ENCODE peak calls at places on chromosome 22, in five cellular contexts. One of them, this sample, is unnamed.

GRCh38 chr22:43313497-43314474 is 29.4 kb downstream of the SCUBE1 start:
- DNase-seq in tibial artery: peak; percentile 84
- DNase-seq in mucosa of descending colon: no peak
- DNase-seq in brain microvascular endothelial cell: no peak
- DNase-seq in glutamatergic neuron: peak; percentile 8
- DNase-seq in this sample: no peak

GRCh38 chr22:37454857-37455686 is 27.8 kb upstream of the ELFN2 start:
- DNase-seq in brain microvascular endothelial cell: peak; percentile 84
- DNase-seq in tibial artery: no peak
- DNase-seq in mucosa of descending colon: no peak
- DNase-seq in glutamatergic neuron: no peak
- DNase-seq in this sample: no peak

GRCh38 chr22:44289429-44290171 is 23.2 kb downstream of the SHISAL1 start:
- DNase-seq in brain microvascular endothelial cell: no peak
- DNase-seq in glutamatergic neuron: no peak
- DNase-seq in tibial artery: no peak
- DNase-seq in mucosa of descending colon: peak; percentile 44
- DNase-seq in this sample: peak; percentile 68

GRCh38 chr22:27990879-27991278 is 71.8 kb upstream of the PITPNB start:
- DNase-seq in mucosa of descending colon: no peak
- DNase-seq in tibial artery: peak; percentile 83
- DNase-seq in glutamatergic neuron: peak; percentile 49
- DNase-seq in brain microvascular endothelial cell: no peak
- DNase-seq in this sample: peak; percentile 20

GRCh38 chr22:30185129-30185528 is 61.4 kb downstream of the LIF start:
- DNase-seq in brain microvascular endothelial cell: no peak
- DNase-seq in tibial artery: no peak
- DNase-seq in glutamatergic neuron: no peak
- DNase-seq in mucosa of descending colon: no peak
- DNase-seq in this sample: no peak

GRCh38 chr22:44407404-44408226 is 90.4 kb downstream of the RTL6 start:
- DNase-seq in mucosa of descending colon: peak; percentile 19
- DNase-seq in tibial artery: no peak
- DNase-seq in brain microvascular endothelial cell: no peak
- DNase-seq in glutamatergic neuron: no peak
- DNase-seq in this sample: no peak

GRCh38 chr22:42300286-42301071 is 30.0 kb upstream of the TCF20 start:
- DNase-seq in mucosa of descending colon: peak; percentile 46
- DNase-seq in tibial artery: no peak
- DNase-seq in brain microvascular endothelial cell: no peak
- DNase-seq in glutamatergic neuron: no peak
- DNase-seq in this sample: no peak

GRCh38 chr22:28935713-28936112 is 52.3 kb downstream of the ZNRF3 start:
- DNase-seq in mucosa of descending colon: no peak
- DNase-seq in glutamatergic neuron: no peak
- DNase-seq in tibial artery: no peak
- DNase-seq in brain microvascular endothelial cell: no peak
- DNase-seq in this sample: no peak

GRCh38 chr22:42991010-42991651 is 23.8 kb downstream of the PACSIN2 start:
- DNase-seq in glutamatergic neuron: no peak
- DNase-seq in mucosa of descending colon: peak; percentile 62
- DNase-seq in brain microvascular endothelial cell: peak; percentile 81
- DNase-seq in tibial artery: no peak
- DNase-seq in this sample: no peak

GRCh38 chr22:42560781-42561180 is 7.0 kb downstream of the SERHL2 start:
- DNase-seq in tibial artery: no peak
- DNase-seq in brain microvascular endothelial cell: no peak
- DNase-seq in mucosa of descending colon: no peak
- DNase-seq in glutamatergic neuron: peak; percentile 34
- DNase-seq in this sample: no peak

GRCh38 chr22:21443057-21443734 is 24.0 kb upstream of the TMEM191C start:
- DNase-seq in glutamatergic neuron: peak; percentile 20
- DNase-seq in tibial artery: peak; percentile 11
- DNase-seq in brain microvascular endothelial cell: no peak
- DNase-seq in mucosa of descending colon: peak; percentile 17
- DNase-seq in this sample: peak; percentile 1

GRCh38 chr22:25488244-25489020 is 76.0 kb upstream of the GRK3 start:
- DNase-seq in mucosa of descending colon: peak; percentile 62
- DNase-seq in brain microvascular endothelial cell: peak; percentile 93
- DNase-seq in glutamatergic neuron: no peak
- DNase-seq in tibial artery: peak; percentile 26
- DNase-seq in this sample: no peak

GRCh38 chr22:48098243-48098935 is 1335.9 kb downstream of the TBC1D22A start:
- DNase-seq in brain microvascular endothelial cell: no peak
- DNase-seq in tibial artery: no peak
- DNase-seq in mucosa of descending colon: no peak
- DNase-seq in glutamatergic neuron: no peak
- DNase-seq in this sample: no peak

GRCh38 chr22:43625242-43625641 is 186.9 kb downstream of the EFCAB6 start:
- DNase-seq in tibial artery: no peak
- DNase-seq in mucosa of descending colon: no peak
- DNase-seq in glutamatergic neuron: no peak
- DNase-seq in brain microvascular endothelial cell: peak; percentile 20
- DNase-seq in this sample: no peak

GRCh38 chr22:30408388-30409101 is 11.7 kb downstream of the SEC14L2 start:
- DNase-seq in glutamatergic neuron: no peak
- DNase-seq in mucosa of descending colon: no peak
- DNase-seq in tibial artery: no peak
- DNase-seq in brain microvascular endothelial cell: peak; percentile 61
- DNase-seq in this sample: no peak

GRCh38 chr22:48240165-48240934 is 1477.9 kb downstream of the TBC1D22A start:
- DNase-seq in brain microvascular endothelial cell: no peak
- DNase-seq in tibial artery: no peak
- DNase-seq in mucosa of descending colon: no peak
- DNase-seq in glutamatergic neuron: no peak
- DNase-seq in this sample: no peak

GRCh38 chr22:27327981-27328721 is 473.4 kb downstream of the MN1 start:
- DNase-seq in mucosa of descending colon: no peak
- DNase-seq in glutamatergic neuron: no peak
- DNase-seq in brain microvascular endothelial cell: no peak
- DNase-seq in tibial artery: no peak
- DNase-seq in this sample: no peak

GRCh38 chr22:30266445-30267381 is at the start of gene OSM:
- DNase-seq in tibial artery: peak; percentile 70
- DNase-seq in glutamatergic neuron: no peak
- DNase-seq in brain microvascular endothelial cell: no peak
- DNase-seq in mucosa of descending colon: peak; percentile 70
- DNase-seq in this sample: no peak

GRCh38 chr22:48824673-48825651 is 1002.7 kb downstream of the BRD1 start:
- DNase-seq in glutamatergic neuron: no peak
- DNase-seq in brain microvascular endothelial cell: no peak
- DNase-seq in mucosa of descending colon: no peak
- DNase-seq in tibial artery: no peak
- DNase-seq in this sample: no peak

GRCh38 chr22:32880906-32881596 is 79.5 kb downstream of the TIMP3 start:
- DNase-seq in tibial artery: no peak
- DNase-seq in brain microvascular endothelial cell: peak; percentile 72
- DNase-seq in mucosa of descending colon: peak; percentile 54
- DNase-seq in glutamatergic neuron: peak; percentile 74
- DNase-seq in this sample: peak; percentile 6

GRCh38 chr22:36641902-36642640 is 61.5 kb downstream of the CACNG2 start:
- DNase-seq in tibial artery: no peak
- DNase-seq in brain microvascular endothelial cell: peak; percentile 9
- DNase-seq in glutamatergic neuron: no peak
- DNase-seq in mucosa of descending colon: no peak
- DNase-seq in this sample: no peak

GRCh38 chr22:31218565-31219262 is 6.6 kb downstream of the LIMK2 start:
- DNase-seq in glutamatergic neuron: peak; percentile 26
- DNase-seq in tibial artery: no peak
- DNase-seq in brain microvascular endothelial cell: no peak
- DNase-seq in mucosa of descending colon: no peak
- DNase-seq in this sample: no peak

GRCh38 chr22:49062155-49063039 is 765.3 kb downstream of the BRD1 start:
- DNase-seq in tibial artery: no peak
- DNase-seq in mucosa of descending colon: no peak
- DNase-seq in brain microvascular endothelial cell: no peak
- DNase-seq in glutamatergic neuron: no peak
- DNase-seq in this sample: no peak

GRCh38 chr22:27973851-27974250 is 54.8 kb upstream of the PITPNB start:
- DNase-seq in brain microvascular endothelial cell: no peak
- DNase-seq in glutamatergic neuron: no peak
- DNase-seq in mucosa of descending colon: no peak
- DNase-seq in tibial artery: no peak
- DNase-seq in this sample: no peak

GRCh38 chr22:26604368-26604767 is 13.5 kb downstream of the CRYBB1 start:
- DNase-seq in tibial artery: no peak
- DNase-seq in mucosa of descending colon: no peak
- DNase-seq in brain microvascular endothelial cell: no peak
- DNase-seq in glutamatergic neuron: no peak
- DNase-seq in this sample: no peak

GRCh38 chr22:28917747-28918543 is 34.6 kb downstream of the ZNRF3 start:
- DNase-seq in brain microvascular endothelial cell: no peak
- DNase-seq in glutamatergic neuron: peak; percentile 38
- DNase-seq in tibial artery: no peak
- DNase-seq in mucosa of descending colon: no peak
- DNase-seq in this sample: peak; percentile 36

GRCh38 chr22:32050678-32051515 is 7.8 kb downstream of the SLC5A1 start:
- DNase-seq in brain microvascular endothelial cell: peak; percentile 86
- DNase-seq in glutamatergic neuron: no peak
- DNase-seq in mucosa of descending colon: no peak
- DNase-seq in tibial artery: peak; percentile 38
- DNase-seq in this sample: no peak

GRCh38 chr22:41367039-41367679 is 14.6 kb upstream of the TEF start:
- DNase-seq in brain microvascular endothelial cell: peak; percentile 92
- DNase-seq in mucosa of descending colon: peak; percentile 96
- DNase-seq in tibial artery: peak; percentile 95
- DNase-seq in glutamatergic neuron: peak; percentile 69
- DNase-seq in this sample: peak; percentile 16

GRCh38 chr22:30876221-30876751 is 92.3 kb downstream of the MORC2 start:
- DNase-seq in glutamatergic neuron: no peak
- DNase-seq in tibial artery: peak; percentile 12
- DNase-seq in mucosa of descending colon: no peak
- DNase-seq in brain microvascular endothelial cell: no peak
- DNase-seq in this sample: no peak

GRCh38 chr22:36505998-36506635 is 723 bp downstream of the FOXRED2 start:
- DNase-seq in brain microvascular endothelial cell: no peak
- DNase-seq in tibial artery: no peak
- DNase-seq in mucosa of descending colon: peak; percentile 48
- DNase-seq in glutamatergic neuron: no peak
- DNase-seq in this sample: no peak

GRCh38 chr22:25402501-25403283 is 161.8 kb upstream of the GRK3 start:
- DNase-seq in mucosa of descending colon: peak; percentile 52
- DNase-seq in tibial artery: no peak
- DNase-seq in brain microvascular endothelial cell: no peak
- DNase-seq in glutamatergic neuron: no peak
- DNase-seq in this sample: no peak

GRCh38 chr22:32574397-32574796 is 99.8 kb downstream of the FBXO7 start:
- DNase-seq in tibial artery: no peak
- DNase-seq in glutamatergic neuron: no peak
- DNase-seq in brain microvascular endothelial cell: no peak
- DNase-seq in mucosa of descending colon: no peak
- DNase-seq in this sample: no peak

DNA sequence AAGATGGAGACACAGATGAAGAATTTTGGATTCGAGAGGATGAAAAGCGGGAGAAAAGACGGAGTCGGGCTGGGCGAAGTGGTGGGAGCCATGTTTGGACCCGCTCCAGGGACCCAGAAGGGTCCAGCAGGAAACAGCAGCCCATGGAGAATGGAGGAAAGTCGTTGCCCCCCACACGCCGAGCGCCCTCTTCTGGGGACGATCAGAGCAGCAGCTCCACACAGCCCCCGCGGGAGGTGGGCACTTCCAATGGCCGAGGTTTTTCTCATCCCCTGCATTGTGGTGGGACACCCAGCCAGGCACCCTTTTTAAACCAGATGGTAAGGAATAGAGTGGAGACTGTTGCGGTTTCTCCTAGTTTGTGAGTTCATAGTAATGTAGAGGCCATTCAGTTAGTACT is 22.8 kb upstream of the SLC25A18 start:
- DNase-seq in mucosa of descending colon: no peak
- DNase-seq in glutamatergic neuron: peak; percentile 32
- DNase-seq in tibial artery: no peak
- DNase-seq in brain microvascular endothelial cell: no peak
- DNase-seq in this sample: no peak
- TF ChIP-seq CTCF in mucosa of descending colon: no peak
- TF ChIP-seq CTCF in glutamatergic neuron: no peak
- TF ChIP-seq CTCF in tibial artery: no peak
- TF ChIP-seq CTCF in brain microvascular endothelial cell: peak; percentile 19
- TF ChIP-seq CTCF in this sample: no peak

GRCh38 chr22:39240841-39241631 is 3.7 kb downstream of the PDGFB start:
- DNase-seq in brain microvascular endothelial cell: no peak
- DNase-seq in tibial artery: peak; percentile 61
- DNase-seq in mucosa of descending colon: peak; percentile 79
- DNase-seq in glutamatergic neuron: peak; percentile 45
- DNase-seq in this sample: no peak
- TF ChIP-seq CTCF in brain microvascular endothelial cell: no peak
- TF ChIP-seq CTCF in tibial artery: no peak
- TF ChIP-seq CTCF in mucosa of descending colon: no peak
- TF ChIP-seq CTCF in glutamatergic neuron: no peak
- TF ChIP-seq CTCF in this sample: no peak

GRCh38 chr22:20115691-20116375 is at the start of gene RANBP1:
- DNase-seq in mucosa of descending colon: peak; percentile 30
- DNase-seq in tibial artery: no peak
- DNase-seq in brain microvascular endothelial cell: no peak
- DNase-seq in glutamatergic neuron: peak; percentile 14
- DNase-seq in this sample: no peak
- TF ChIP-seq CTCF in mucosa of descending colon: no peak
- TF ChIP-seq CTCF in tibial artery: no peak
- TF ChIP-seq CTCF in brain microvascular endothelial cell: no peak
- TF ChIP-seq CTCF in glutamatergic neuron: no peak
- TF ChIP-seq CTCF in this sample: no peak

DNA sequence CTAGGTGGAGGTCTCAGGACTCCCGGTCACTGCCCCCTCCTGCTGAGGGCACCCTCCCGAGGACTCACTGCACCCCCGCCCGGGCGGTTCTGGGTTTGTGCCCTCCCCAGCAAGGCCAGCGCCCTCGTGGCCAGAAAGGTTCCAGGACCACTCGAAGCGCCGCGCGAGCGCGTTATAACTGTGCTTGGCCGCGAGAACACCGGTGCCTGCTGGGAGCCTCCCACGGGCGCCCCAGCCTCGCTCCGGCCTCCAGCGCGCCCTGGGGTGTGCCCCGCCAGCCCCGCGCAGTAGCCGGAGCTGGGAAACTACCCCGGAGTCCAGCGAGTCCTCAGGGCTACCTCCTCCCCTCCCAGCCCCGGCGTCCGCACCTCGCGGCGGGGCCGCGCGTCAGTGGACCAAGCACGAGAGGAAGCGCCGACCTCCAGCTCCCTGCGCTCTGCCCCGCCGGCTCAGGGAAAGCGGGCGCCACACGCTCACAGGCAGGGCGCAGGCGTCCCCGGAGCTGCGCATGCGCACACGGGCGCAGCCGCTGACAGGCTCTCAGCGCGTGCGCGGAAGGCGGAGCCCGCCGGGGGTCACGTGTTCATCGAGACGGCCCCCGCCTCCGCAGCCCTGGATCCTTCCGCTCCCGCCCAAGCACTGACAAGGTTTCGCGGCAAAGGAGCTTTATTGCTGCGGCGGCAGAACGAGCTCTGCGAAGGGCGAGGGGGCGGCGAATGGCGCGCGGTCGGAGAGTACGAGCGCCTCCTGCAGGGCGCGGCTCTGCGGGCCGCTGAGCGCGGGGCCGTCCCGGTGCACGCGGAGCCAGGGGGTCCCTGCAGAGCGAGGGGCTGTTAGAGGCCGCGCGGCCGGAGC is at the start of gene SCO2:
- DNase-seq in glutamatergic neuron: peak; percentile 97
- DNase-seq in mucosa of descending colon: peak; percentile 98
- DNase-seq in brain microvascular endothelial cell: peak; percentile 95
- DNase-seq in tibial artery: peak; percentile 95
- DNase-seq in this sample: peak; percentile 97
- TF ChIP-seq CTCF in glutamatergic neuron: no peak
- TF ChIP-seq CTCF in mucosa of descending colon: peak; percentile 67
- TF ChIP-seq CTCF in brain microvascular endothelial cell: peak; percentile 48
- TF ChIP-seq CTCF in tibial artery: peak; percentile 39
- TF ChIP-seq CTCF in this sample: peak; percentile 65

GRCh38 chr22:24393012-24393559 is 34.3 kb upstream of the ADORA2A start:
- DNase-seq in mucosa of descending colon: no peak
- DNase-seq in glutamatergic neuron: no peak
- DNase-seq in brain microvascular endothelial cell: no peak
- DNase-seq in tibial artery: no peak
- DNase-seq in this sample: no peak
- TF ChIP-seq CTCF in mucosa of descending colon: no peak
- TF ChIP-seq CTCF in glutamatergic neuron: no peak
- TF ChIP-seq CTCF in brain microvascular endothelial cell: no peak
- TF ChIP-seq CTCF in tibial artery: no peak
- TF ChIP-seq CTCF in this sample: no peak

This sample was measured in neural crest cell.